ENCODE peak calls at places on chromosomes 7 and 10, in ten cellular contexts. V is astrocyte of the spinal cord, R is psoas muscle, U is SK-N-SH, Z is omental fat pad, D is RWPE2, S is nephron progenitor cell, P is GM13977, Q is Calu3, I is neural crest cell. Y is an unnamed sample.

GRCh38 chr7:100087055-100087750 is 1.6 kb upstream of the COPS6 start:
- DNase-seq in R (no peak), V (peak), I (no peak), Z (no peak), Q (no peak), D (no peak), P (no peak), S (no peak), U (peak), Y (no peak)

GRCh38 chr10:30491204-30491603 is 57.2 kb downstream of the MAP3K8 start:
- DNase-seq in U (no peak), P (no peak), V (no peak), S (no peak), I (no peak), D (no peak), Q (no peak), R (no peak), Z (no peak), Y (no peak)

GRCh38 chr10:10804998-10805737 is 212.5 kb upstream of the CELF2 start:
- DNase-seq in R (no peak), S (no peak), U (no peak), V (peak), I (no peak), D (peak), P (no peak), Z (no peak), Q (no peak), Y (no peak)

GRCh38 chr7:6730343-6730633 is 23.5 kb upstream of the ZNF12 start:
- DNase-seq in U (no peak), D (no peak), P (peak), R (no peak), Z (no peak), S (no peak), I (no peak), Q (no peak), V (peak), Y (no peak)

GRCh38 chr10:31940839-31941653 is 12.4 kb upstream of the ARHGAP12 start:
- DNase-seq in S (no peak), V (peak), I (no peak), P (no peak), Q (peak), U (peak), D (peak), R (peak), Z (no peak), Y (no peak)

GRCh38 chr10:61935085-61935484 is 33.6 kb downstream of the ARID5B start:
- DNase-seq in P (no peak), V (no peak), D (no peak), R (no peak), Z (no peak), I (no peak), U (peak), S (no peak), Q (no peak), Y (no peak)

GRCh38 chr7:105502173-105502572 is 19.9 kb downstream of the PUS7 start:
- DNase-seq in U (no peak), V (no peak), Q (no peak), I (no peak), S (no peak), P (no peak), R (no peak), D (no peak), Z (no peak), Y (no peak)

GRCh38 chr10:24299587-24300258 is 90.8 kb downstream of the KIAA1217 start:
- DNase-seq in Q (no peak), R (no peak), D (no peak), U (no peak), Z (no peak), I (no peak), S (no peak), V (peak), P (no peak), Y (no peak)

GRCh38 chr10:112949128-112949823 is 771 bp upstream of the TCF7L2 start:
- DNase-seq in P (no peak), R (no peak), U (no peak), D (no peak), Q (no peak), I (no peak), S (no peak), Z (no peak), V (peak), Y (no peak)

GRCh38 chr10:76736848-76737495 is 900.6 kb downstream of the KCNMA1 start:
- DNase-seq in R (no peak), U (peak), D (no peak), P (no peak), Z (no peak), V (no peak), Q (no peak), I (no peak), S (no peak), Y (no peak)

GRCh38 chr7:127831312-127832212 is 179.6 kb downstream of the SND1 start:
- DNase-seq in U (peak), Q (no peak), V (no peak), D (no peak), S (no peak), I (no peak), P (no peak), Z (no peak), R (no peak), Y (no peak)

GRCh38 chr10:119644215-119644826 is 6.9 kb upstream of the BAG3 start:
- DNase-seq in I (peak), R (peak), V (no peak), S (peak), Q (no peak), U (no peak), D (no peak), Z (no peak), P (no peak), Y (no peak)
- TF ChIP-seq CTCF in I (peak), R (peak), V (peak), S (peak), Q (no peak), U (no peak), D (no peak), Z (no peak), P (no peak), Y (peak)

DNA sequence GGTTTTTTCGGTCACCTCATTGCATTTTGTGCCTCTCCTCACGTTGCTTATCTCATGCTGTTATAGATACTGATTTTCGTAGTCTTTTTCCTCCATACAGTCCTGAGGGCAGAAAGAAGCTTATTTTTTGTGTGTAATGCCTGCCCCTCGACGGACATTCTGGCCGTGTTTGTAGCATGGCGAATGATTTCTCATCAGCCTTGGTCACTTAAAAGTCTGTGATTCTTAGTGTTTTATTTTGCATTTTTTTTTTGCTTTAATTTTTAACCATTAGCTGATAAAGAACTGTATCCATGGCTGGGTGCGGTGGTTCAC is 469 bp upstream of the NOC3L start:
- DNase-seq in D (no peak), I (no peak), R (no peak), S (no peak), P (no peak), V (no peak), Z (no peak), Q (no peak), U (no peak), Y (no peak)
- TF ChIP-seq CTCF in D (peak), I (peak), R (no peak), S (no peak), P (no peak), V (no peak), Z (no peak), Q (no peak), U (no peak), Y (no peak)

GRCh38 chr10:34249634-34250033 is 565.5 kb downstream of the PARD3 start:
- DNase-seq in D (no peak), P (no peak), V (no peak), Q (no peak), R (no peak), U (peak), I (no peak), Z (no peak), S (no peak), Y (no peak)
- TF ChIP-seq CTCF in D (peak), P (no peak), V (no peak), Q (no peak), R (no peak), U (peak), I (no peak), Z (no peak), S (no peak), Y (peak)

GRCh38 chr7:1758417-1758858 is 88.4 kb downstream of the ELFN1 start:
- DNase-seq in P (peak), D (peak), I (no peak), U (peak), S (no peak), Q (peak), Z (no peak), V (no peak), R (peak), Y (no peak)
- TF ChIP-seq CTCF in P (peak), D (no peak), I (peak), U (peak), S (peak), Q (peak), Z (no peak), V (peak), R (peak), Y (peak)

GRCh38 chr10:63133056-63133786 is at the start of gene NRBF2:
- DNase-seq in U (peak), S (peak), Q (peak), I (peak), D (peak), R (peak), V (peak), Z (peak), P (peak), Y (peak)
- TF ChIP-seq CTCF in U (peak), S (no peak), Q (no peak), I (peak), D (peak), R (peak), V (peak), Z (no peak), P (peak), Y (peak)

GRCh38 chr10:75303045-75303777 is 67.5 kb upstream of the COMTD1 start:
- DNase-seq in U (no peak), V (no peak), P (no peak), Z (no peak), Q (no peak), R (no peak), D (no peak), I (no peak), S (no peak), Y (no peak)
- TF ChIP-seq CTCF in U (no peak), V (no peak), P (no peak), Z (no peak), Q (no peak), R (no peak), D (no peak), I (no peak), S (no peak), Y (no peak)

GRCh38 chr10:102965455-102965854 is 47.4 kb downstream of the CNNM2 start:
- DNase-seq in U (no peak), V (no peak), D (no peak), S (no peak), I (no peak), R (no peak), Z (no peak), Q (no peak), P (no peak), Y (no peak)

GRCh38 chr10:102960158-102960557 is 42.1 kb downstream of the CNNM2 start:
- DNase-seq in U (no peak), S (no peak), I (no peak), D (no peak), Z (no peak), V (no peak), Q (no peak), P (no peak), R (no peak), Y (no peak)

GRCh38 chr10:102964713-102965112 is 46.6 kb downstream of the CNNM2 start:
- DNase-seq in D (no peak), S (no peak), Z (no peak), V (no peak), I (no peak), U (no peak), R (no peak), Q (no peak), P (no peak), Y (no peak)

GRCh38 chr10:102962259-102962658 is 44.2 kb downstream of the CNNM2 start:
- DNase-seq in V (no peak), R (no peak), I (no peak), S (no peak), Z (no peak), Q (no peak), P (no peak), U (no peak), D (no peak), Y (no peak)

DNA sequence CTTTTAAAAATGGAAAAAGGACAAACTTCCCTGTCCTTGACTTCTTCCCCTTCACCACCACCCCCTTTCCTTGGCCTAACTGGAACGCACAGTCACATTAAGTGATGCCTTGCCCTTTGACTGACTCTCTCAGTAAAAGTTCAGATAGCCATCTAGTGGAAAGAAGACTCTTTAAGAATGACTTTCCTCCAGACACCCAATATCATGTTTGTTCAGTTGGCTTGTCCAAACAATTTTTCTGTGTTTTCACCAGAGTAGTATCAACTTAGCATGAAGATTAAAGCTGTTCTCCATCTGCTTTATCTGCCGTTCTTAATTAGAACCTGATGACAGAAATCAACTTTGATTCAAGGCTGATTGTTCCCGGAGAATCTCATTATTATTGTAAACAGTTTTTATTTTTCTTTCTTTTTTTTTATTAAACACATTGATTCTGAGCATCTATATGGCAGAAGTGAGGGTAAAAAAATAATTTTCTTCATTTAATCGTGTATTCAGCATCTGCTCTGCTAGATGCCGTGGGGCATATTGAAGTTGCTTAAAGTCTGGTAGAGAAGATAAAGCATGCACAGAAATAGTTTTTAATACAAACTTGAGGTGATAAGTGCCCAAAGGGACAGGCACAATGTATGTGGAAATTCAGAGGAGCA is 45.3 kb downstream of the CNNM2 start:
- DNase-seq in Z (no peak), U (peak), I (no peak), S (no peak), R (no peak), V (no peak), D (no peak), Q (no peak), P (no peak), Y (no peak)
- TF ChIP-seq CTCF in Z (no peak), U (peak), I (no peak), S (no peak), R (no peak), V (no peak), D (no peak), Q (no peak), P (no peak), Y (no peak)

GRCh38 chr7:85018498-85018897 is 168.4 kb downstream of the SEMA3D start:
- DNase-seq in I (no peak), V (no peak), P (no peak), S (no peak), U (no peak), Z (no peak), R (no peak), Q (no peak), D (no peak), Y (no peak)
- TF ChIP-seq CTCF in I (no peak), V (no peak), P (no peak), S (no peak), U (no peak), Z (no peak), R (no peak), Q (no peak), D (no peak), Y (no peak)

DNA sequence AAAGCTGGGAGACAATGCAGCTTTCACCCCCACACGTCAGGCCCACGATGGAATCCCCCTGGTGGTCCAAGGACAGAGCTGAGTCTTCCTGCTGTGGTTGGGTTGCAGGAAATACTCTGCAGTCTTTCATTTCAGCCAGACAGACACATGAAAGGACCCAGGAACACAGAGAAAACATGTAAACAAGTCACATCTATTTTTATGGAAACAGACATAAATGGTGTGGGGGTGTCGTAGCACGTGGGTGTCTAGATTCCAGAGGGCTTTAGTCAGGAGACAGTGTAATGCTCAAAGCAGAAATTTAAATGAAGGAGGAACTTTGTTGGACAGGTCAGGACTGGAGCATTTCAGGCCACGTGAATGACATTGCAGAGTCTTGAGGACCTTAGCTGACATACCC is 444.6 kb downstream of the SUGCT start:
- DNase-seq in Z (no peak), D (no peak), S (no peak), Q (no peak), U (no peak), V (peak), R (no peak), I (no peak), P (no peak), Y (no peak)
- TF ChIP-seq CTCF in Z (no peak), D (no peak), S (no peak), Q (no peak), U (peak), V (peak), R (no peak), I (no peak), P (no peak), Y (no peak)

GRCh38 chr7:107505362-107505761 is 35.5 kb downstream of the GPR22 start:
- DNase-seq in U (no peak), R (no peak), P (no peak), V (no peak), I (no peak), Q (no peak), Z (no peak), S (no peak), D (no peak), Y (no peak)

GRCh38 chr7:107503667-107504066 is 33.8 kb downstream of the GPR22 start:
- DNase-seq in I (no peak), S (no peak), V (no peak), U (no peak), Q (no peak), R (no peak), Z (no peak), P (no peak), D (no peak), Y (no peak)

GRCh38 chr7:107501593-107501992 is 31.7 kb downstream of the GPR22 start:
- DNase-seq in Z (no peak), V (peak), R (no peak), U (peak), P (peak), Q (peak), S (no peak), D (no peak), I (no peak), Y (no peak)

GRCh38 chr7:107502797-107503196 is 32.9 kb downstream of the GPR22 start:
- DNase-seq in R (no peak), V (no peak), D (no peak), I (no peak), Q (no peak), S (no peak), P (no peak), U (no peak), Z (no peak), Y (no peak)

GRCh38 chr7:107502154-107502553 is 32.3 kb downstream of the GPR22 start:
- DNase-seq in Z (no peak), S (no peak), V (no peak), R (no peak), Q (no peak), P (no peak), D (no peak), I (no peak), U (no peak), Y (no peak)
- TF ChIP-seq CTCF in Z (no peak), S (no peak), V (no peak), R (no peak), Q (no peak), P (no peak), D (no peak), I (no peak), U (no peak), Y (no peak)

Y was measured in type B pancreatic cell.